ENCODE peak calls at places on chromosomes 12 and 14, in five cellular contexts. F is coronary artery; N is A172; C is stimulated activated CD4-positive, alpha-beta T cell treated with anti-CD3 and anti-CD28 coated beads, TNF-alpha, amount 100 ng/mL, for 24 hours; G is foreskin fibroblast. T is an unnamed sample.

GRCh38 chr14:38835874-38836273 is 267.2 kb downstream of the SEC23A start:
- DNase-seq in F (no peak), N (no peak), C (no peak), G (no peak), T (no peak)

GRCh38 chr12:4472045-4472444 is 26.4 kb upstream of the FGF6 start:
- DNase-seq in F (no peak), N (no peak), C (no peak), G (no peak), T (no peak)

GRCh38 chr14:100530270-100531072 is 56.7 kb downstream of the BEGAIN start:
- DNase-seq in F (no peak), N (no peak), C (no peak), G (no peak), T (no peak)

GRCh38 chr14:64253672-64254071 is 40.5 kb downstream of the ESR2 start:
- DNase-seq in F (no peak), N (peak), C (no peak), G (peak), T (no peak)

GRCh38 chr12:8678661-8679111 is 16.1 kb upstream of the MFAP5 start:
- DNase-seq in F (no peak), N (peak), C (no peak), G (no peak), T (no peak)

GRCh38 chr12:92857818-92858217 is 71.3 kb downstream of the EEA1 start:
- DNase-seq in F (no peak), N (no peak), C (no peak), G (no peak), T (no peak)

GRCh38 chr14:39264558-39264957 is 30.8 kb downstream of the MIA2 start:
- DNase-seq in F (no peak), N (no peak), C (no peak), G (no peak), T (no peak)

GRCh38 chr12:98893601-98894411 is 248.7 kb downstream of the APAF1 start:
- DNase-seq in F (no peak), N (no peak), C (no peak), G (no peak), T (no peak)

GRCh38 chr12:59320112-59320511 is 275.7 kb upstream of the SLC16A7 start:
- DNase-seq in F (no peak), N (no peak), C (no peak), G (no peak), T (no peak)

GRCh38 chr12:67107751-67108269 is 161.3 kb upstream of the CAND1 start:
- DNase-seq in F (no peak), N (no peak), C (no peak), G (no peak), T (no peak)

GRCh38 chr12:32896438-32897275 is at the start of gene PKP2:
- DNase-seq in F (no peak), N (peak), C (no peak), G (no peak), T (peak)

GRCh38 chr12:103495158-103495782 is 498 bp downstream of the C12orf42 start:
- DNase-seq in F (no peak), N (no peak), C (no peak), G (no peak), T (no peak)

GRCh38 chr12:52925717-52926595 is 21.1 kb upstream of the KRT8 start:
- DNase-seq in F (no peak), N (peak), C (no peak), G (no peak), T (peak)